ENCODE peak calls at places on chromosomes 2 and 18, in eight cellular contexts. Z is CD4-positive, CD25-positive, alpha-beta regulatory T cell; M is body of pancreas; D is gastroesophageal sphincter; H is left colon; J is K562; O is activated naive CD8-positive, alpha-beta T cell treated with anti-CD3 and anti-CD28 coated beads, Interleukin-2, amount 50 U/mL, for 24 hours; Y is activated CD4-positive, alpha-beta T cell treated with anti-CD3 and anti-CD28 coated beads for 36 hours. I is an unnamed sample.

GRCh38 chr18:22098563-22098989 is 70.8 kb upstream of the GATA6 start:
- ATAC-seq in Z (no peak), M (no peak), D (no peak), H (no peak), J (no peak), O (no peak), Y (no peak), I (no peak)

GRCh38 chr18:61840324-61840723 is 52.5 kb downstream of the RNF152 start:
- ATAC-seq in Z (no peak), M (no peak), D (no peak), H (no peak), J (no peak), O (no peak), Y (no peak), I (no peak)

GRCh38 chr2:15675456-15676195 is 84.0 kb downstream of the DDX1 start:
- ATAC-seq in Z (no peak), M (no peak), D (peak), H (no peak), J (peak), O (no peak), Y (no peak), I (no peak)

GRCh38 chr2:232502901-232503791 is 15.5 kb upstream of the ECEL1 start:
- ATAC-seq in Z (no peak), M (peak), D (peak), H (peak), J (peak), O (peak), Y (peak), I (peak)

GRCh38 chr2:201980946-201981345 is 52.7 kb upstream of the FZD7 start:
- ATAC-seq in Z (no peak), M (no peak), D (no peak), H (no peak), J (no peak), O (no peak), Y (no peak), I (no peak)

GRCh38 chr18:22846088-22846683 is 86.9 kb upstream of the RBBP8 start:
- ATAC-seq in Z (no peak), M (peak), D (no peak), H (peak), J (peak), O (no peak), Y (no peak), I (no peak)

GRCh38 chr18:3661121-3661520 is 211.1 kb downstream of the TGIF1 start:
- ATAC-seq in Z (no peak), M (no peak), D (peak), H (no peak), J (peak), O (no peak), Y (no peak), I (no peak)

GRCh38 chr2:212722046-212722445 is 183.4 kb upstream of the ERBB4 start:
- ATAC-seq in Z (no peak), M (no peak), D (no peak), H (no peak), J (no peak), O (no peak), Y (no peak), I (no peak)

GRCh38 chr2:207828361-207829057 is 58.8 kb upstream of the FZD5 start:
- ATAC-seq in Z (no peak), M (peak), D (no peak), H (no peak), J (peak), O (no peak), Y (no peak), I (no peak)

GRCh38 chr2:25744055-25744454 is 70.7 kb upstream of the DTNB start:
- ATAC-seq in Z (no peak), M (no peak), D (no peak), H (no peak), J (no peak), O (no peak), Y (no peak), I (no peak)

GRCh38 chr2:85049236-85049635 is 78.3 kb downstream of the KCMF1 start:
- ATAC-seq in Z (no peak), M (no peak), D (no peak), H (no peak), J (no peak), O (no peak), Y (no peak), I (no peak)

GRCh38 chr2:165697727-165698620 is 96.1 kb downstream of the GALNT3 start:
- ATAC-seq in Z (no peak), M (no peak), D (no peak), H (no peak), J (no peak), O (no peak), Y (no peak), I (no peak)

GRCh38 chr2:172512810-172513523 is 42.9 kb upstream of the PDK1 start:
- ATAC-seq in Z (no peak), M (no peak), D (no peak), H (no peak), J (no peak), O (no peak), Y (no peak), I (no peak)

GRCh38 chr2:38301340-38301968 is 75.6 kb downstream of the ATL2 start:
- ATAC-seq in Z (no peak), M (no peak), D (no peak), H (no peak), J (peak), O (peak), Y (peak), I (peak)

GRCh38 chr2:216274194-216274593 is 98.1 kb downstream of the MARCHF4 start:
- ATAC-seq in Z (no peak), M (no peak), D (no peak), H (no peak), J (no peak), O (no peak), Y (no peak), I (peak)

GRCh38 chr2:46144133-46144800 is 152.9 kb upstream of the EPAS1 start:
- ATAC-seq in Z (no peak), M (no peak), D (no peak), H (no peak), J (no peak), O (peak), Y (no peak), I (peak)

GRCh38 chr18:51660316-51660715 is 462.8 kb upstream of the MEX3C start:
- ATAC-seq in Z (no peak), M (no peak), D (no peak), H (no peak), J (no peak), O (no peak), Y (no peak), I (no peak)

GRCh38 chr2:186605041-186605440 is 15.2 kb downstream of the ITGAV start:
- ATAC-seq in Z (no peak), M (peak), D (peak), H (no peak), J (no peak), O (no peak), Y (no peak), I (no peak)

GRCh38 chr2:42345986-42346385 is 15.0 kb downstream of the COX7A2L start:
- ATAC-seq in Z (no peak), M (no peak), D (no peak), H (no peak), J (no peak), O (no peak), Y (no peak), I (no peak)

GRCh38 chr18:77147418-77147852 is 14.9 kb upstream of the MBP start:
- ATAC-seq in Z (peak), M (no peak), D (peak), H (no peak), J (no peak), O (peak), Y (peak), I (peak)

GRCh38 chr2:238720232-238720672 is 127.6 kb upstream of the TWIST2 start:
- ATAC-seq in Z (no peak), M (peak), D (peak), H (peak), J (peak), O (peak), Y (peak), I (peak)

GRCh38 chr2:138010890-138011289 is 46.6 kb downstream of the HNMT start:
- ATAC-seq in Z (no peak), M (no peak), D (no peak), H (no peak), J (no peak), O (no peak), Y (no peak), I (no peak)

GRCh38 chr2:133941666-133942065 is 312.2 kb upstream of the MGAT5 start:
- ATAC-seq in Z (no peak), M (no peak), D (no peak), H (no peak), J (no peak), O (no peak), Y (no peak), I (no peak)

GRCh38 chr2:163264376-163264775 is 425.8 kb upstream of the KCNH7 start:
- ATAC-seq in Z (no peak), M (no peak), D (no peak), H (no peak), J (no peak), O (no peak), Y (no peak), I (no peak)

GRCh38 chr2:219205981-219206441 is 571 bp upstream of the ZFAND2B start:
- ATAC-seq in Z (peak), M (no peak), D (peak), H (peak), J (peak), O (peak), Y (peak), I (peak)

GRCh38 chr2:112029164-112029563 is 25.9 kb upstream of the TMEM87B start:
- ATAC-seq in Z (no peak), M (no peak), D (no peak), H (no peak), J (no peak), O (no peak), Y (no peak), I (no peak)

GRCh38 chr2:177275041-177275440 is 10.5 kb upstream of the NFE2L2 start:
- ATAC-seq in Z (no peak), M (no peak), D (peak), H (no peak), J (no peak), O (no peak), Y (no peak), I (no peak)

GRCh38 chr18:41936471-41937134 is 18.4 kb upstream of the PIK3C3 start:
- ATAC-seq in Z (no peak), M (no peak), D (no peak), H (no peak), J (peak), O (no peak), Y (no peak), I (peak)

GRCh38 chr2:218701806-218702205 is 8.8 kb upstream of the TTLL4 start:
- ATAC-seq in Z (no peak), M (no peak), D (no peak), H (no peak), J (no peak), O (no peak), Y (no peak), I (no peak)

GRCh38 chr18:73040247-73040646 is 172.5 kb upstream of the NETO1 start:
- ATAC-seq in Z (no peak), M (no peak), D (no peak), H (no peak), J (no peak), O (no peak), Y (no peak), I (no peak)

GRCh38 chr2:28523873-28524272 is 28.0 kb downstream of the PLB1 start:
- ATAC-seq in Z (no peak), M (no peak), D (no peak), H (no peak), J (no peak), O (no peak), Y (no peak), I (no peak)

GRCh38 chr2:206850369-206850768 is 85.0 kb downstream of the FASTKD2 start:
- ATAC-seq in Z (no peak), M (no peak), D (no peak), H (no peak), J (no peak), O (no peak), Y (no peak), I (no peak)

GRCh38 chr2:156112323-156112722 is 220.2 kb downstream of the NR4A2 start:
- ATAC-seq in Z (no peak), M (no peak), D (no peak), H (no peak), J (no peak), O (no peak), Y (no peak), I (no peak)

GRCh38 chr2:40401896-40402295 is 50.0 kb downstream of the SLC8A1 start:
- ATAC-seq in Z (no peak), M (no peak), D (no peak), H (no peak), J (no peak), O (peak), Y (peak), I (no peak)

I was measured in activated T-helper 17 cell treated with anti-CD3 and anti-CD28 coated beads, Interleukin-2, amount 50 U/mL, for 72 hours.